ENCODE peak calls at places on chromosome 2, in six cellular contexts. Y is IMR-90, L is H1, O is trophoblast cell, T is H9, Z is neuronal stem cell. D is an unnamed sample.

GRCh38 chr2:149307014-149307413 is 23.4 kb upstream of the LYPD6 start:
- DNase-seq in L (no peak), O (peak), Z (no peak), Y (no peak), T (no peak), D (peak)

GRCh38 chr2:181680055-181680936 is at the start of gene NEUROD1:
- DNase-seq in Z (no peak), Y (no peak), T (peak), O (no peak), L (peak), D (no peak)

GRCh38 chr2:204665244-204665643 is 120.0 kb downstream of the PARD3B start:
- DNase-seq in Z (no peak), T (no peak), L (no peak), O (peak), Y (peak), D (peak)

GRCh38 chr2:236711440-236711839 is 141.8 kb downstream of the ACKR3 start:
- DNase-seq in L (no peak), Y (no peak), O (no peak), Z (no peak), T (no peak), D (no peak)

GRCh38 chr2:162174778-162175177 is 22.7 kb upstream of the GCG start:
- DNase-seq in Z (no peak), O (no peak), L (no peak), Y (peak), T (no peak), D (peak)

GRCh38 chr2:144430722-144431163 is 89.2 kb downstream of the ZEB2 start:
- DNase-seq in O (no peak), Z (no peak), T (no peak), L (no peak), Y (peak), D (peak)

GRCh38 chr2:110978148-110978547 is 142.6 kb upstream of the BCL2L11 start:
- DNase-seq in L (no peak), T (no peak), O (no peak), Y (no peak), Z (no peak), D (no peak)

GRCh38 chr2:126448611-126449010 is 207.3 kb upstream of the GYPC start:
- DNase-seq in O (no peak), T (no peak), Z (no peak), Y (no peak), L (no peak), D (no peak)

GRCh38 chr2:15682354-15682753 is 90.7 kb downstream of the DDX1 start:
- DNase-seq in L (no peak), Y (no peak), O (no peak), T (no peak), Z (no peak), D (no peak)

GRCh38 chr2:18762667-18763066 is 173.3 kb upstream of the NT5C1B start:
- DNase-seq in T (no peak), L (no peak), Y (peak), O (no peak), Z (no peak), D (peak)

GRCh38 chr2:150607471-150607870 is 120.0 kb upstream of the RND3 start:
- DNase-seq in O (no peak), Z (no peak), L (no peak), T (no peak), Y (peak), D (peak)

GRCh38 chr2:2845267-2845666 is 514.2 kb upstream of the MYT1L start:
- DNase-seq in Y (no peak), L (no peak), O (no peak), Z (no peak), T (no peak), D (no peak)
- H2AK5ac ChIP-seq in Y (no peak), L (no peak), O (no peak), Z (no peak), T (no peak), D (no peak)

DNA sequence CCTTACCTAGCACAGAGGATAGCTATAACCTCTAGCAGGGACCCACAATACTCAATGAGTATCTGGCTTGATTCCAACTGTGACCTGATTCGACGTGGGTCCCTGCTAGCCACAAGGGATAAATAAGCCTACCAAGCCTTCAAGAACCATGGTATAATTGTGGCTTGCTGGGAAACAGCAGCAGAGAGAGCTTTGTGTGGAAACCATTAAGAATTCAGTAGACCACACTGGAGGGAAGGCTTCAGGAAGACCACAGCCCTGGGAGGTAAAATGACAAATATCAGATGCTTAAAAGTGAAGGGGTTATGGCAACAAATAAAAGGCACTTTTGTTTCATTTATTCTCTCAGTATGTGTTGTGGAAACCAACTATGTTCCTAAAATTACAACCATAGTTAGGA is 82.6 kb upstream of the WIPF1 start:
- DNase-seq in Y (no peak), O (no peak), L (no peak), Z (no peak), T (no peak), D (no peak)
- H4K91ac ChIP-seq in Y (no peak), O (peak), L (no peak), Z (no peak), T (no peak), D (no peak)

GRCh38 chr2:96894151-96894531 is 24.3 kb upstream of the SEMA4C start:
- DNase-seq in O (no peak), Y (no peak), T (no peak), Z (no peak), L (no peak), D (no peak)
- H2AK5ac ChIP-seq in O (peak), Y (no peak), T (no peak), Z (peak), L (no peak), D (no peak)

GRCh38 chr2:172545408-172546075 is 10.3 kb upstream of the PDK1 start:
- DNase-seq in O (peak), Z (no peak), T (no peak), Y (no peak), L (no peak), D (no peak)
- H4K91ac ChIP-seq in O (no peak), Z (no peak), T (no peak), Y (no peak), L (no peak), D (no peak)

D was measured in mesenchymal stem cell.